ENCODE peak calls at places on chromosome 13, in seven cellular contexts. Q is IMR-90, F is neuronal stem cell, A is mesendoderm, N is H9, G is mesenchymal stem cell, K is H1. E is an unnamed sample.

GRCh38 chr13:26280295-26280694 is 26.4 kb downstream of the CDK8 start:
- DNase-seq in Q (peak; percentile 70), F (no peak), A (no peak), N (no peak), K (no peak), G (peak; percentile 12), E (peak; percentile 86)

GRCh38 chr13:76822691-76823267 is 63.4 kb downstream of the KCTD12 start:
- DNase-seq in G (peak; percentile 37), F (no peak), N (no peak), Q (peak; percentile 34), A (peak; percentile 42), K (no peak), E (peak; percentile 29)

GRCh38 chr13:77415253-77416127 is 88.6 kb upstream of the MYCBP2 start:
- DNase-seq in N (no peak), Q (no peak), K (no peak), A (no peak), G (peak; percentile 3), F (no peak), E (no peak)

GRCh38 chr13:26616126-26616525 is 58.6 kb downstream of the WASF3 start:
- DNase-seq in F (no peak), A (no peak), N (no peak), K (no peak), G (peak; percentile 12), Q (peak; percentile 72), E (no peak)

GRCh38 chr13:78598933-78599332 is 4.4 kb downstream of the POU4F1 start:
- DNase-seq in F (no peak), N (no peak), K (no peak), G (no peak), Q (no peak), A (no peak), E (no peak)

GRCh38 chr13:87680298-87680697 is 9.1 kb downstream of the SLITRK5 start:
- DNase-seq in F (no peak), G (no peak), Q (no peak), A (peak; percentile 20), N (no peak), K (no peak), E (no peak)

GRCh38 chr13:46057251-46058015 is 4.9 kb upstream of the ZC3H13 start:
- DNase-seq in F (no peak), G (peak; percentile 8), N (no peak), Q (peak; percentile 18), K (no peak), A (peak; percentile 25), E (no peak)

GRCh38 chr13:109154546-109154945 is 525.1 kb downstream of the MYO16 start:
- DNase-seq in G (peak; percentile 45), F (no peak), K (no peak), A (peak; percentile 39), Q (no peak), N (no peak), E (peak; percentile 14)

GRCh38 chr13:73849292-73849691 is 284.9 kb downstream of the KLF12 start:
- DNase-seq in A (peak; percentile 94), K (peak; percentile 21), N (peak; percentile 64), Q (peak; percentile 52), F (peak; percentile 9), G (peak; percentile 78), E (peak; percentile 43)

GRCh38 chr13:49499889-49500660 is 4.3 kb downstream of the PHF11 start:
- DNase-seq in F (no peak), K (no peak), Q (peak; percentile 90), N (no peak), G (peak; percentile 93), A (no peak), E (peak; percentile 39)

GRCh38 chr13:105144020-105144419 is 1391.4 kb downstream of the EFNB2 start:
- DNase-seq in Q (no peak), N (no peak), G (no peak), A (peak; percentile 62), F (no peak), K (no peak), E (no peak)

GRCh38 chr13:99812611-99813010 is 159.0 kb downstream of the ZIC5 start:
- DNase-seq in A (peak; percentile 50), K (no peak), G (peak; percentile 9), Q (peak; percentile 19), N (no peak), F (no peak), E (no peak)

GRCh38 chr13:23741879-23742510 is 147.2 kb downstream of the MIPEP start:
- DNase-seq in N (peak; percentile 66), F (peak; percentile 23), A (peak; percentile 65), G (no peak), Q (no peak), K (peak; percentile 9), E (peak; percentile 37)

GRCh38 chr13:87884874-87885273 is 213.7 kb downstream of the SLITRK5 start:
- DNase-seq in G (peak; percentile 78), Q (peak; percentile 2), K (peak; percentile 13), A (peak; percentile 82), F (peak; percentile 15), N (peak; percentile 39), E (no peak)

GRCh38 chr13:30618186-30618937 is 642 bp downstream of the USPL1 start:
- DNase-seq in K (no peak), N (no peak), G (peak; percentile 41), Q (no peak), F (peak; percentile 18), A (no peak), E (peak; percentile 31)

GRCh38 chr13:110345266-110345665 is 38.2 kb downstream of the COL4A2 start:
- DNase-seq in G (no peak), Q (no peak), N (no peak), K (no peak), A (no peak), F (no peak), E (no peak)

GRCh38 chr13:26061947-26062346 is 10.1 kb upstream of the SHISA2 start:
- DNase-seq in F (no peak), K (no peak), G (peak; percentile 92), N (no peak), Q (peak; percentile 61), A (no peak), E (no peak)

GRCh38 chr13:48252176-48252575 is 19.2 kb downstream of the ITM2B start:
- DNase-seq in K (no peak), G (no peak), Q (no peak), F (no peak), A (no peak), N (no peak), E (no peak)

GRCh38 chr13:106138620-106139019 is 396.8 kb downstream of the EFNB2 start:
- DNase-seq in K (no peak), F (no peak), Q (no peak), A (no peak), G (no peak), N (no peak), E (no peak)

DNA sequence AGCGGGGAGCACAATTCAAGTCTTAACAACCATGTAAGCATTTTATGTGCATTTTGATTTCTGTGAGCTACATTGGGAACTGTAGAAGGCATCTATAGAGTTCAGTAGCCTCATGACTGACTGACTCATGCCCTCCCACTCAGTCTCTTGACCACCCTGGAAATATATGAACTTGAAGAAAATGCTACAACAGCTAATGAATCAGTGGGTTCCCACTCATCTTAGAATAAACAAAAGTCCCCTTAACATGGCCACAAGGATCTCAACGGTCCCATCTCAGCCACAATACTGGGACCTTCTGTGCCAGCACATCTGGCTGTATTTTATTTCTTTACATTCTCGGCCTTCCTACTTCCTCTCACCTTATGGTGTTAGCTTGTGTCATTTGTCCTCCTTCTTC is 619.8 kb downstream of the DCT start:
- DNase-seq in Q (peak; percentile 90), K (no peak), N (no peak), F (no peak), G (peak; percentile 55), A (no peak), E (no peak)
- H2BK5ac ChIP-seq in Q (peak overlapping the region; percentile 64), K (no peak overlapping the region), N (no peak overlapping the region), F (no peak overlapping the region), G (no peak overlapping the region), A (no peak overlapping the region), E (no peak overlapping the region)

GRCh38 chr13:112442483-112443090 is 66.4 kb downstream of the SPACA7 start:
- DNase-seq in F (peak; percentile 21), G (no peak), A (peak; percentile 16), Q (peak; percentile 5), N (peak; percentile 49), K (no peak), E (no peak)

GRCh38 chr13:112445411-112446271 is 69.5 kb downstream of the SPACA7 start:
- DNase-seq in K (no peak), A (no peak), G (no peak), Q (no peak), N (peak; percentile 19), F (no peak), E (no peak)

GRCh38 chr13:112444416-112445399 is 68.6 kb downstream of the SPACA7 start:
- DNase-seq in K (no peak), Q (no peak), F (no peak), N (peak; percentile 21), A (no peak), G (no peak), E (no peak)

GRCh38 chr13:112443191-112444000 is 67.2 kb downstream of the SPACA7 start:
- DNase-seq in Q (no peak), G (no peak), K (no peak), F (peak; percentile 66), N (peak; percentile 66), A (peak; percentile 40), E (no peak)

DNA sequence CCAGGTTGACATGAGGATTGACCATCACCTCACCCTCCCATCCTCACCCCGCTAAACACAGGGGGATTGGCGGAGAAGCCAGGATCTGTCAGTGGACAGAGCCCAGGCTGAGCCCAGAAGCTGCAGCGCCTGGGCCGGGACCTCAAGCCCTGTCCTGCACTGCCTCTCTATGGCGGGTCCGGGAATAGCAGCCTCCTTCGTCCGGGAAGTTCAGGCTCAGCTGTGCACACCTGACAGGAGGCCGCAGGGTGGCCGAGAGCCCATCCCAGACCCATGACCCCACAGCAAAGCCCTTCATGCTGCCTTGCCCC is 67.8 kb downstream of the SPACA7 start:
- DNase-seq in G (peak; percentile 26), N (peak; percentile 90), A (peak; percentile 82), K (peak; percentile 64), Q (peak; percentile 42), F (peak; percentile 79), E (peak; percentile 46)
- H2BK5ac ChIP-seq in G (no peak overlapping the region), N (no peak overlapping the region), A (no peak overlapping the region), K (no peak overlapping the region), Q (no peak overlapping the region), F (no peak overlapping the region), E (no peak overlapping the region)

GRCh38 chr13:112583592-112584277 is 4.2 kb downstream of the TUBGCP3 start:
- DNase-seq in N (no peak), F (no peak), K (no peak), Q (no peak), G (no peak), A (no peak), E (no peak)
- H2BK5ac ChIP-seq in N (no peak overlapping the region), F (no peak overlapping the region), K (no peak overlapping the region), Q (no peak overlapping the region), G (no peak overlapping the region), A (no peak overlapping the region), E (no peak overlapping the region)

GRCh38 chr13:71605744-71606143 is 261.3 kb downstream of the DACH1 start:
- DNase-seq in F (no peak), N (no peak), Q (no peak), A (no peak), G (no peak), K (no peak), E (no peak)

GRCh38 chr13:71610876-71611275 is 256.1 kb downstream of the DACH1 start:
- DNase-seq in K (no peak), N (no peak), F (no peak), G (peak; percentile 30), A (no peak), Q (no peak), E (no peak)

GRCh38 chr13:71606818-71607217 is 260.2 kb downstream of the DACH1 start:
- DNase-seq in K (no peak), A (no peak), F (no peak), G (no peak), Q (no peak), N (no peak), E (no peak)

GRCh38 chr13:71609271-71609670 is 257.7 kb downstream of the DACH1 start:
- DNase-seq in Q (peak; percentile 5), F (no peak), G (peak; percentile 60), K (no peak), A (no peak), N (no peak), E (no peak)

GRCh38 chr13:71607575-71607974 is 259.4 kb downstream of the DACH1 start:
- DNase-seq in Q (no peak), G (no peak), A (no peak), F (no peak), N (no peak), K (no peak), E (no peak)
- H2BK5ac ChIP-seq in Q (no peak overlapping the region), G (no peak overlapping the region), A (no peak overlapping the region), F (no peak overlapping the region), N (no peak overlapping the region), K (no peak overlapping the region), E (no peak overlapping the region)

E was measured in trophoblast cell.